ENCODE peak calls at places on chromosomes 11 and 22, in ten cellular contexts. G is foreskin fibroblast; H is activated CD4-positive, alpha-beta T cell treated with anti-CD3 and anti-CD28 coated beads for 48 hours; C is NB4; Z is NCI-H446; S is stimulated activated naive CD4-positive, alpha-beta T cell; Y is ovary; U is NCI-H226; V is D721Med; O is Caco-2. I is an unnamed sample.

GRCh38 chr11:128291043-128291442 is 296.3 kb downstream of the ETS1 start:
- DNase-seq in G (no peak), H (no peak), C (no peak), Z (no peak), S (no peak), Y (peak; percentile 13), U (no peak), V (no peak), O (no peak), I (no peak)

GRCh38 chr22:50218996-50219727 is 18.4 kb downstream of the SELENOO start:
- DNase-seq in G (peak; percentile 82), H (peak; percentile 29), C (peak; percentile 43), Z (no peak), S (no peak), Y (peak; percentile 98), U (peak; percentile 72), V (peak; percentile 59), O (peak; percentile 42), I (peak; percentile 27)

GRCh38 chr11:123616505-123617198 is 37.8 kb downstream of the SCN3B start:
- DNase-seq in G (peak; percentile 81), H (no peak), C (no peak), Z (no peak), S (no peak), Y (peak; percentile 74), U (no peak), V (no peak), O (no peak), I (peak; percentile 79)

GRCh38 chr11:48087974-48088681 is 107.8 kb downstream of the PTPRJ start:
- DNase-seq in G (no peak), H (no peak), C (no peak), Z (no peak), S (no peak), Y (no peak), U (no peak), V (no peak), O (no peak), I (no peak)

GRCh38 chr22:35555351-35555915 is 14.8 kb downstream of the RASD2 start:
- DNase-seq in G (no peak), H (no peak), C (no peak), Z (no peak), S (no peak), Y (no peak), U (no peak), V (no peak), O (no peak), I (no peak)

GRCh38 chr11:126537492-126537891 is 182.0 kb downstream of the ST3GAL4 start:
- DNase-seq in G (no peak), H (no peak), C (no peak), Z (no peak), S (no peak), Y (no peak), U (no peak), V (no peak), O (no peak), I (no peak)

GRCh38 chr11:47508595-47509555 is 44.1 kb downstream of the CELF1 start:
- DNase-seq in G (no peak), H (peak; percentile 17), C (no peak), Z (no peak), S (no peak), Y (no peak), U (no peak), V (no peak), O (no peak), I (no peak)

GRCh38 chr22:32802291-32802826 is 854 bp downstream of the TIMP3 start:
- DNase-seq in G (no peak), H (no peak), C (no peak), Z (no peak), S (no peak), Y (no peak), U (no peak), V (no peak), O (no peak), I (peak; percentile 28)

GRCh38 chr11:17519486-17519885 is 24.7 kb downstream of the USH1C start:
- DNase-seq in G (no peak), H (no peak), C (no peak), Z (no peak), S (no peak), Y (no peak), U (no peak), V (no peak), O (no peak), I (no peak)

GRCh38 chr11:95149659-95150294 is 60.1 kb downstream of the ENDOD1 start:
- DNase-seq in G (no peak), H (no peak), C (no peak), Z (no peak), S (no peak), Y (no peak), U (no peak), V (no peak), O (peak; percentile 84), I (peak; percentile 62)

GRCh38 chr11:22539851-22540376 is 85.7 kb downstream of the FANCF start:
- DNase-seq in G (no peak), H (no peak), C (peak; percentile 3), Z (peak; percentile 92), S (no peak), Y (no peak), U (peak; percentile 20), V (no peak), O (no peak), I (peak; percentile 45)

GRCh38 chr11:118619444-118620205 is 12.2 kb downstream of the PHLDB1 start:
- DNase-seq in G (peak; percentile 94), H (no peak), C (peak; percentile 63), Z (peak; percentile 88), S (no peak), Y (no peak), U (peak; percentile 93), V (no peak), O (no peak), I (peak; percentile 85)

GRCh38 chr11:57277845-57278720 is 41.0 kb upstream of the APLNR start:
- DNase-seq in G (peak; percentile 81), H (peak; percentile 58), C (peak; percentile 50), Z (peak; percentile 71), S (no peak), Y (peak; percentile 67), U (peak; percentile 76), V (no peak), O (peak; percentile 83), I (peak; percentile 82)

GRCh38 chr11:116073854-116074837 is 569.9 kb upstream of the CADM1 start:
- DNase-seq in G (no peak), H (no peak), C (peak; percentile 22), Z (no peak), S (no peak), Y (no peak), U (no peak), V (no peak), O (peak; percentile 77), I (no peak)

GRCh38 chr11:44305643-44306468 is 4.1 kb downstream of the ALX4 start:
- DNase-seq in G (no peak), H (peak; percentile 53), C (no peak), Z (no peak), S (peak; percentile 14), Y (no peak), U (no peak), V (no peak), O (no peak), I (no peak)

GRCh38 chr11:40328890-40329617 is 1130.4 kb downstream of the LRRC4C start:
- DNase-seq in G (peak; percentile 99), H (no peak), C (peak; percentile 4), Z (peak; percentile 59), S (no peak), Y (no peak), U (peak; percentile 3), V (no peak), O (peak; percentile 70), I (peak; percentile 100)

GRCh38 chr11:64803163-64803845 is at the start of gene MAP4K2:
- DNase-seq in G (peak; percentile 79), H (peak; percentile 88), C (peak; percentile 86), Z (peak; percentile 65), S (peak; percentile 82), Y (peak; percentile 90), U (peak; percentile 79), V (peak; percentile 94), O (peak; percentile 92), I (peak; percentile 50)